ENCODE peak calls at places on chromosomes 7 and 10, in six cellular contexts. M is A549, R is left ventricle myocardium inferior, N is mucosa of gallbladder, H is upper lobe of right lung, J is AML-193. S is an unnamed sample.

GRCh38 chr7:158431941-158432347 is 155.7 kb downstream of the PTPRN2 start:
- DNase-seq in H (peak; percentile 73), M (peak; percentile 98), N (peak; percentile 70), R (peak; percentile 41), J (no peak), S (peak; percentile 31)

GRCh38 chr10:98446121-98446655 is 547 bp downstream of the HPS1 start:
- DNase-seq in N (no peak), H (peak; percentile 82), M (peak; percentile 36), J (peak; percentile 39), R (no peak), S (peak; percentile 51)

GRCh38 chr7:46291064-46291463 is 370.0 kb upstream of the IGFBP3 start:
- DNase-seq in R (no peak), N (no peak), J (no peak), M (no peak), H (no peak), S (no peak)

GRCh38 chr7:32068411-32068905 is 1.7 kb downstream of the PDE1C start:
- DNase-seq in N (no peak), R (no peak), J (no peak), M (no peak), H (no peak), S (no peak)

GRCh38 chr10:71242621-71243009 is 30.2 kb downstream of the UNC5B start:
- DNase-seq in H (no peak), M (no peak), N (no peak), J (no peak), R (peak; percentile 43), S (no peak)

GRCh38 chr7:1316086-1316485 is 83.4 kb downstream of the UNCX start:
- DNase-seq in J (no peak), M (no peak), H (no peak), N (no peak), R (no peak), S (no peak)

GRCh38 chr10:9096288-9096687 is 1041.8 kb downstream of the GATA3 start:
- DNase-seq in H (no peak), J (no peak), M (no peak), N (no peak), R (no peak), S (no peak)

GRCh38 chr7:28362812-28363211 is 49.5 kb upstream of the CREB5 start:
- DNase-seq in H (no peak), M (no peak), J (peak; percentile 2), N (no peak), R (no peak), S (no peak)

GRCh38 chr10:117365612-117366011 is 9.6 kb downstream of the PDZD8 start:
- DNase-seq in N (peak; percentile 78), R (no peak), H (no peak), M (no peak), J (peak; percentile 12), S (no peak)

GRCh38 chr7:49773082-49773938 is at the start of gene VWC2:
- DNase-seq in J (no peak), M (no peak), H (no peak), R (peak; percentile 52), N (no peak), S (no peak)

GRCh38 chr10:121450247-121450646 is 148.0 kb downstream of the FGFR2 start:
- DNase-seq in N (no peak), M (no peak), H (no peak), R (no peak), J (no peak), S (no peak)

GRCh38 chr7:607938-608337 is 88.3 kb upstream of the PDGFA start:
- DNase-seq in N (no peak), R (no peak), M (no peak), H (peak; percentile 56), J (no peak), S (no peak)

GRCh38 chr7:122887198-122887597 is 938 bp upstream of the CADPS2 start:
- DNase-seq in H (peak; percentile 79), R (peak; percentile 68), M (peak; percentile 10), J (no peak), N (peak; percentile 77), S (no peak)

GRCh38 chr10:96205580-96205979 is 65.8 kb downstream of the BLNK start:
- DNase-seq in N (no peak), J (no peak), H (no peak), M (no peak), R (no peak), S (no peak)

GRCh38 chr10:7218974-7219373 is 191.9 kb downstream of the SFMBT2 start:
- DNase-seq in J (no peak), M (no peak), H (no peak), R (no peak), N (no peak), S (no peak)

GRCh38 chr10:124019886-124020797 is 73.3 kb downstream of the CHST15 start:
- DNase-seq in J (no peak), R (no peak), M (no peak), H (no peak), N (no peak), S (no peak)

GRCh38 chr10:50605280-50606270 is 18.2 kb downstream of the SGMS1 start:
- DNase-seq in N (peak; percentile 56), M (peak; percentile 24), H (no peak), R (no peak), J (peak; percentile 79), S (no peak)

GRCh38 chr7:80499350-80499955 is 12.4 kb downstream of the GNAT3 start:
- DNase-seq in J (no peak), N (peak; percentile 62), R (peak; percentile 22), M (no peak), H (no peak), S (no peak)

GRCh38 chr10:43093423-43094090 is 16.7 kb downstream of the RET start:
- DNase-seq in J (no peak), H (no peak), M (no peak), N (no peak), R (no peak), S (no peak)

GRCh38 chr10:61188691-61189090 is 244.7 kb upstream of the RHOBTB1 start:
- DNase-seq in H (no peak), J (no peak), N (no peak), R (no peak), M (no peak), S (no peak)

GRCh38 chr10:16519250-16519907 is 2.3 kb downstream of the C1QL3 start:
- DNase-seq in J (no peak), M (no peak), R (no peak), H (no peak), N (no peak), S (no peak)

GRCh38 chr10:37701781-37702493 is 155.5 kb downstream of the ZNF248 start:
- DNase-seq in H (peak; percentile 52), R (no peak), J (no peak), N (no peak), M (no peak), S (no peak)